ENCODE peak calls at places on chromosome 19, in six cellular contexts. U, B, I, F, N and J are unnamed samples.

GRCh38 chr19:58538257-58539168 is 5.4 kb upstream of the TRIM28 start:
- DNase-seq in N (no peak), F (no peak), B (peak), I (no peak), U (peak), J (peak)

GRCh38 chr19:34677386-34678084 is at the start of gene ZNF302:
- DNase-seq in B (peak), I (peak), F (peak), N (peak), U (peak), J (peak)

GRCh38 chr19:58558623-58559274 is 338 bp upstream of the UBE2M start:
- DNase-seq in N (peak), B (peak), U (peak), I (peak), F (peak), J (peak)

GRCh38 chr19:57850553-57851017 is 926 bp downstream of the ZNF587 start:
- DNase-seq in F (peak), N (no peak), I (peak), B (peak), U (peak), J (peak)

GRCh38 chr19:14015454-14016035 is 9.4 kb upstream of the RFX1 start:
- DNase-seq in U (no peak), B (no peak), N (peak), F (no peak), I (no peak), J (no peak)

GRCh38 chr19:2337329-2337707 is 8.8 kb downstream of the SPPL2B start:
- DNase-seq in I (peak), U (peak), F (peak), N (no peak), B (peak), J (peak)

GRCh38 chr19:49020931-49021895 is 2.9 kb downstream of the CGB3 start:
- DNase-seq in N (no peak), B (no peak), I (no peak), U (no peak), F (peak), J (no peak)

GRCh38 chr19:46080561-46080960 is 39.8 kb upstream of the IGFL4 start:
- DNase-seq in B (no peak), N (no peak), F (peak), I (peak), U (no peak), J (no peak)

GRCh38 chr19:43809762-43810696 is 7.8 kb upstream of the LYPD5 start:
- DNase-seq in I (peak), B (no peak), N (peak), U (peak), F (peak), J (no peak)

GRCh38 chr19:1862068-1862423 is 1.3 kb downstream of the KLF16 start:
- DNase-seq in I (no peak), B (no peak), F (no peak), U (peak), N (no peak), J (peak)

GRCh38 chr19:40510526-40511115 is 43.8 kb downstream of the SPTBN4 start:
- DNase-seq in U (no peak), B (no peak), I (peak), F (no peak), N (no peak), J (no peak)

GRCh38 chr19:4456843-4457653 is 546 bp downstream of the UBXN6 start:
- DNase-seq in U (peak), B (peak), I (peak), F (peak), N (no peak), J (peak)

GRCh38 chr19:35404879-35405622 is 34.2 kb downstream of the GPR42 start:
- DNase-seq in I (peak), U (peak), B (peak), F (peak), N (no peak), J (peak)

GRCh38 chr19:9040131-9040530 is 29.9 kb upstream of the MUC16 start:
- DNase-seq in U (no peak), F (no peak), I (no peak), N (no peak), B (no peak), J (no peak)

GRCh38 chr19:30841934-30842333 is 469.8 kb downstream of the ZNF536 start:
- DNase-seq in F (no peak), B (no peak), U (no peak), I (no peak), N (no peak), J (no peak)

GRCh38 chr19:37738371-37738770 is 18.8 kb upstream of the ZNF607 start:
- DNase-seq in U (no peak), N (no peak), I (no peak), F (no peak), B (no peak), J (no peak)

GRCh38 chr19:11814707-11815050 is 606 bp downstream of the ZNF440 start:
- DNase-seq in U (peak), F (peak), N (no peak), I (peak), B (no peak), J (no peak)

GRCh38 chr19:30689474-30689873 is 317.3 kb downstream of the ZNF536 start:
- DNase-seq in N (no peak), I (no peak), U (no peak), F (no peak), B (no peak), J (no peak)

GRCh38 chr19:46134527-46134926 is 10.0 kb upstream of the IGFL3 start:
- DNase-seq in F (peak), N (no peak), U (no peak), I (peak), B (no peak), J (no peak)

DNA sequence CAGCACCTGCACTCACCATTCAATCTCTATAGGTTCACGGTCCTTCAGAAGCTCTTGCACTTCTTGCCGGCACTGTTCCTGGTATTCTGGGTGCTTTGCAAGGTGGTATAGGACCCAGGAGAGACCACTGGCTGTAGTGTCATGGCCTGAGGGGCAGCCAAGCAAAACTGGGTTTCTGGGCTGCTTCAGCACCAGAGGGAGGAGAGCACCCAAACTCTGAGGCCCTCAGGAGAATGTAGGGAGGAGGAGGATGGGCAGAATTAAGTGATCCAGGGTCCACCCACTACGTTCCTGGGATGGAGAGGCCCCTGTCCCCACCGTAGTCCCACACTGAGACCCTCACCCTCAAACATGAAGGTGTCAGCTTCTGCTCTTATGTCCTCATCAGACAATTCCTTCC is 12.3 kb downstream of the CYP4F11 start:
- DNase-seq in B (no peak), I (no peak), F (no peak), N (no peak), U (no peak), J (no peak)
- H3K27ac ChIP-seq in B (no peak), I (no peak), F (no peak), N (no peak), U (no peak), J (no peak)

GRCh38 chr19:17340302-17340870 is 3.0 kb downstream of the GTPBP3 start:
- DNase-seq in F (no peak), U (peak), I (no peak), N (no peak), B (no peak), J (peak)
- H3K9ac ChIP-seq in F (no peak), U (no peak), I (no peak), N (no peak), B (peak), J (no peak)

GRCh38 chr19:50836543-50837195 is 3.3 kb upstream of the KLK15 start:
- DNase-seq in N (no peak), U (no peak), B (no peak), I (no peak), F (no peak), J (peak)
- H3K27ac ChIP-seq in N (no peak), U (no peak), B (no peak), I (no peak), F (no peak), J (no peak)

GRCh38 chr19:18160441-18160791 is 7.5 kb downstream of the PIK3R2 start:
- DNase-seq in F (no peak), I (no peak), N (no peak), U (no peak), B (no peak), J (no peak)

GRCh38 chr19:18158471-18158870 is 5.5 kb downstream of the PIK3R2 start:
- DNase-seq in F (no peak), U (no peak), I (no peak), N (no peak), B (no peak), J (no peak)

GRCh38 chr19:18160792-18161690 is 8.1 kb downstream of the PIK3R2 start:
- DNase-seq in B (peak), U (peak), N (peak), I (peak), F (no peak), J (peak)

GRCh38 chr19:18161691-18162039 is 8.7 kb downstream of the PIK3R2 start:
- DNase-seq in N (no peak), F (no peak), I (no peak), U (no peak), B (no peak), J (no peak)

DNA sequence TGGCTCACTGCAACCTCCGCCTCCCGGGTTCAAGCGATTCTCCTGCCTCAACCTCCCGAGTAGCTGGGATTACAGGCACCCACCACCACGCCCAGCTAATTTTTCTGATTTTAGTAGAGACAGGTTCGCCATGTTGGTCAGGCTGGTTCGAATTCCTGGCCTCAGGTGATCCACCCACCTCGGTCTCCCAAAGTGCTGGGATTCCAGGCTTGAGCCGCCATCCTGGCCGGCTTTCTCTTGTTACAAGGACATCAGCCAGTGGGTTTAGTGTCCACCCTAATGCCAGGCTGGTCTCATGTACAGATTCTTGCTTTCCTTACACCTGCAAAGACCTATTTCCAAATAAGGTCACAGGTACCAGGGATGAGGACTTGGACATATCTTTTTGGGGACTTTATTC is 6.8 kb downstream of the PIK3R2 start:
- DNase-seq in N (no peak), U (no peak), B (no peak), F (no peak), I (no peak), J (no peak)
- H3K9ac ChIP-seq in N (no peak), U (no peak), B (no peak), F (no peak), I (no peak), J (no peak)

GRCh38 chr19:6062274-6062673 is 48.0 kb downstream of the RFX2 start:
- DNase-seq in B (no peak), F (no peak), N (no peak), I (peak), U (no peak), J (peak)

GRCh38 chr19:6064016-6064702 is 46.1 kb downstream of the RFX2 start:
- DNase-seq in B (no peak), N (no peak), F (no peak), U (no peak), I (peak), J (peak)

GRCh38 chr19:6064703-6065073 is 45.6 kb downstream of the RFX2 start:
- DNase-seq in N (no peak), B (no peak), U (no peak), F (no peak), I (no peak), J (no peak)

GRCh38 chr19:6062961-6063575 is 47.2 kb downstream of the RFX2 start:
- DNase-seq in B (no peak), F (no peak), I (no peak), N (no peak), U (no peak), J (peak)

DNA sequence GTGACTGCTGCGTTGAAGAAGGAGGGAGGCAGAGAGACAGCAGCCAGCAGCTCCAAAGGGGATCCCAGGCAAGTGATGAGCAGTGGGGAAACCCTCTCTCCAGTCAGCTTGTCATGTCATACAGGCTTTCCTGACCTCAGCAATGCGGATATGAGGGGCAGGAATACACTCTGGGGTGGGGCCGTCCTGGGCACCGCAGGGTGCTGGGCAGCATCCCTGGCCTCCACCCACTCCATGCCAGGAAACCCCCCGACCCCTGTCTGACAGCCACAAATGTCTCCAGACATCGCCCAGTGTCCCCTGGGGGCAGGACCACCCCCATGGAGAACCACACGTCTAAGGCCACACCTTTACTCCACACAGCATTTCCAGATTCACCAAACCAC is 46.7 kb downstream of the RFX2 start:
- DNase-seq in I (no peak), F (no peak), N (no peak), U (no peak), B (no peak), J (peak)
- H3K27ac ChIP-seq in I (no peak), F (no peak), N (no peak), U (no peak), B (no peak), J (no peak)